ENCODE peak calls at places on chromosomes 16 and 17, in ten cellular contexts. One of them, this sample, is unnamed.

GRCh38 chr17:27567563-27567859 is 63.5 kb upstream of the LGALS9 start:
- DNase-seq in PC-9: no peak
- DNase-seq in body of pancreas: peak; percentile 48
- DNase-seq in CD4-positive, CD25-positive, alpha-beta regulatory T cell: no peak
- DNase-seq in A673: no peak
- DNase-seq in MM.1S: no peak
- DNase-seq in choroid plexus epithelial cell: no peak
- DNase-seq in keratinocyte: no peak
- DNase-seq in tibial nerve: no peak
- DNase-seq in pancreas: no peak
- DNase-seq in this sample: no peak

GRCh38 chr17:4178651-4179050 is 35.7 kb downstream of the CYB5D2 start:
- DNase-seq in PC-9: no peak
- DNase-seq in body of pancreas: no peak
- DNase-seq in CD4-positive, CD25-positive, alpha-beta regulatory T cell: no peak
- DNase-seq in A673: no peak
- DNase-seq in MM.1S: no peak
- DNase-seq in choroid plexus epithelial cell: no peak
- DNase-seq in keratinocyte: no peak
- DNase-seq in tibial nerve: no peak
- DNase-seq in pancreas: no peak
- DNase-seq in this sample: no peak

GRCh38 chr16:75234856-75235696 is 16.3 kb downstream of the CTRB1 start:
- DNase-seq in PC-9: no peak
- DNase-seq in body of pancreas: peak; percentile 29
- DNase-seq in CD4-positive, CD25-positive, alpha-beta regulatory T cell: no peak
- DNase-seq in A673: no peak
- DNase-seq in MM.1S: no peak
- DNase-seq in choroid plexus epithelial cell: no peak
- DNase-seq in keratinocyte: no peak
- DNase-seq in tibial nerve: no peak
- DNase-seq in pancreas: peak; percentile 89
- DNase-seq in this sample: no peak

GRCh38 chr16:54694651-54695050 is 236.0 kb upstream of the IRX5 start:
- DNase-seq in PC-9: no peak
- DNase-seq in body of pancreas: no peak
- DNase-seq in CD4-positive, CD25-positive, alpha-beta regulatory T cell: no peak
- DNase-seq in A673: no peak
- DNase-seq in MM.1S: no peak
- DNase-seq in choroid plexus epithelial cell: no peak
- DNase-seq in keratinocyte: no peak
- DNase-seq in tibial nerve: no peak
- DNase-seq in pancreas: no peak
- DNase-seq in this sample: no peak

GRCh38 chr17:58534901-58535421 is 20.5 kb upstream of the MTMR4 start:
- DNase-seq in PC-9: peak; percentile 66
- DNase-seq in body of pancreas: no peak
- DNase-seq in CD4-positive, CD25-positive, alpha-beta regulatory T cell: no peak
- DNase-seq in A673: no peak
- DNase-seq in MM.1S: no peak
- DNase-seq in choroid plexus epithelial cell: peak; percentile 72
- DNase-seq in keratinocyte: no peak
- DNase-seq in tibial nerve: no peak
- DNase-seq in pancreas: no peak
- DNase-seq in this sample: peak; percentile 20

GRCh38 chr16:17342031-17342430 is 128.7 kb downstream of the XYLT1 start:
- DNase-seq in PC-9: no peak
- DNase-seq in body of pancreas: no peak
- DNase-seq in CD4-positive, CD25-positive, alpha-beta regulatory T cell: no peak
- DNase-seq in A673: no peak
- DNase-seq in MM.1S: no peak
- DNase-seq in choroid plexus epithelial cell: no peak
- DNase-seq in keratinocyte: no peak
- DNase-seq in tibial nerve: no peak
- DNase-seq in pancreas: no peak
- DNase-seq in this sample: no peak

GRCh38 chr16:28538733-28539596 is at the start of gene NUPR1:
- DNase-seq in PC-9: peak; percentile 52
- DNase-seq in body of pancreas: peak; percentile 96
- DNase-seq in CD4-positive, CD25-positive, alpha-beta regulatory T cell: no peak
- DNase-seq in A673: no peak
- DNase-seq in MM.1S: no peak
- DNase-seq in choroid plexus epithelial cell: peak; percentile 98
- DNase-seq in keratinocyte: peak; percentile 61
- DNase-seq in tibial nerve: peak; percentile 97
- DNase-seq in pancreas: peak; percentile 95
- DNase-seq in this sample: peak; percentile 91

GRCh38 chr17:27218041-27218440 is 75.9 kb upstream of the WSB1 start:
- DNase-seq in PC-9: no peak
- DNase-seq in body of pancreas: no peak
- DNase-seq in CD4-positive, CD25-positive, alpha-beta regulatory T cell: no peak
- DNase-seq in A673: no peak
- DNase-seq in MM.1S: peak; percentile 23
- DNase-seq in choroid plexus epithelial cell: no peak
- DNase-seq in keratinocyte: no peak
- DNase-seq in tibial nerve: no peak
- DNase-seq in pancreas: no peak
- DNase-seq in this sample: no peak

DNA sequence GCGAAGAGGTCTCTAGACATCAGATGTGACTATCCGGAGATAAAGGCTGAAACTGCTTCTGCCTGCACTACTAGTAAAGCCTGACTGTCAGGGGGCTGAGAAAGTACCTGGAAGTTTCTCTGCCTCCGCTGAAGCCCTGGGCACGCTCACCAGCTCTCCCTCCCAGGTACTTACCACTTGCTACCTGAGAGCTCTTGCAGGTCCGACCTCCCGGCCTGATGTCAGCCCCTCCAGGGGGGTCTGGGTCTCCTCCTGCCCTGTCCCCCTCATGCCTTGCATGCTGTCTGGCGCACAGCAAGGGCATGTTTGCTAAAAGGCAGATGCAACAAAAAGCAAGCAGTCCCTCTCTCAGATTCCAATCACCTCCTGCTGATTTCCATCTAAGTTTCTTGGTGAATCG is 17.4 kb downstream of the ZDHHC7 start:
- DNase-seq in PC-9: no peak
- DNase-seq in body of pancreas: no peak
- DNase-seq in CD4-positive, CD25-positive, alpha-beta regulatory T cell: no peak
- DNase-seq in A673: no peak
- DNase-seq in MM.1S: no peak
- DNase-seq in choroid plexus epithelial cell: no peak
- DNase-seq in keratinocyte: no peak
- DNase-seq in tibial nerve: no peak
- DNase-seq in pancreas: peak; percentile 35
- DNase-seq in this sample: no peak
- H3K4me3 ChIP-seq in PC-9: peak overlapping the region; percentile 9
- H3K4me3 ChIP-seq in body of pancreas: no peak overlapping the region
- H3K4me3 ChIP-seq in CD4-positive, CD25-positive, alpha-beta regulatory T cell: no peak overlapping the region
- H3K4me3 ChIP-seq in A673: no peak overlapping the region
- H3K4me3 ChIP-seq in MM.1S: no peak overlapping the region
- H3K4me3 ChIP-seq in choroid plexus epithelial cell: no peak overlapping the region
- H3K4me3 ChIP-seq in keratinocyte: no peak overlapping the region
- H3K4me3 ChIP-seq in tibial nerve: no peak overlapping the region
- H3K4me3 ChIP-seq in pancreas: no peak overlapping the region
- H3K4me3 ChIP-seq in this sample: no peak overlapping the region

DNA sequence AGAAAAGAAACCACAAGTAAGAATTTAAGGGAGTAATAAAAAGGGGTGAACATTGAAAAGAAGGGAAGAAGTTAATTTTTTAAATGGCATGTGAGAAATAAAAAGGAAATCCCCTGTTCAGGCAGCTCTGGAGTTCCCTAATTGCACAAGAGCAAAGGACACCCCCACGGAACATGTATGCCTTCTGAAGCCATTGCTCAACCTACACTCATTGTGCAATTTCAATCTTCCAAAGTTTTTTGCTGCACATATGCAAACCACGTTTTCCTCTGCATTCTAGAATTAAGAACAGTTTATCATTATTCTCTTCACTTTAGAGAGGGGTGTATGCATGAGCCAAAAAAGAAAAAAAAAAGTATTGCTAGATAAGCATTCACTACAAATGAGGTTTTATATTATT is 103.1 kb downstream of the HIC1 start:
- DNase-seq in PC-9: no peak
- DNase-seq in body of pancreas: no peak
- DNase-seq in CD4-positive, CD25-positive, alpha-beta regulatory T cell: no peak
- DNase-seq in A673: peak; percentile 36
- DNase-seq in MM.1S: no peak
- DNase-seq in choroid plexus epithelial cell: peak; percentile 98
- DNase-seq in keratinocyte: no peak
- DNase-seq in tibial nerve: no peak
- DNase-seq in pancreas: no peak
- DNase-seq in this sample: peak; percentile 39
- H3K4me3 ChIP-seq in PC-9: no peak overlapping the region
- H3K4me3 ChIP-seq in body of pancreas: no peak overlapping the region
- H3K4me3 ChIP-seq in CD4-positive, CD25-positive, alpha-beta regulatory T cell: no peak overlapping the region
- H3K4me3 ChIP-seq in A673: no peak overlapping the region
- H3K4me3 ChIP-seq in MM.1S: no peak overlapping the region
- H3K4me3 ChIP-seq in choroid plexus epithelial cell: no peak overlapping the region
- H3K4me3 ChIP-seq in keratinocyte: no peak overlapping the region
- H3K4me3 ChIP-seq in tibial nerve: no peak overlapping the region
- H3K4me3 ChIP-seq in pancreas: no peak overlapping the region
- H3K4me3 ChIP-seq in this sample: no peak overlapping the region

GRCh38 chr17:979539-980405 is at the start of gene NXN:
- DNase-seq in PC-9: peak; percentile 37
- DNase-seq in body of pancreas: peak; percentile 89
- DNase-seq in CD4-positive, CD25-positive, alpha-beta regulatory T cell: peak; percentile 84
- DNase-seq in A673: peak; percentile 74
- DNase-seq in MM.1S: peak; percentile 75
- DNase-seq in choroid plexus epithelial cell: peak; percentile 80
- DNase-seq in keratinocyte: no peak
- DNase-seq in tibial nerve: peak; percentile 80
- DNase-seq in pancreas: peak; percentile 95
- DNase-seq in this sample: peak; percentile 54
- H3K4me3 ChIP-seq in PC-9: peak within 1 kb of the TSS; percentile 92
- H3K4me3 ChIP-seq in body of pancreas: peak within 1 kb of the TSS; percentile 77
- H3K4me3 ChIP-seq in CD4-positive, CD25-positive, alpha-beta regulatory T cell: no peak within 1 kb of the TSS
- H3K4me3 ChIP-seq in A673: peak within 1 kb of the TSS; percentile 54
- H3K4me3 ChIP-seq in MM.1S: peak within 1 kb of the TSS; percentile 57
- H3K4me3 ChIP-seq in choroid plexus epithelial cell: peak within 1 kb of the TSS; percentile 70
- H3K4me3 ChIP-seq in keratinocyte: peak within 1 kb of the TSS; percentile 97
- H3K4me3 ChIP-seq in tibial nerve: peak within 1 kb of the TSS; percentile 71
- H3K4me3 ChIP-seq in pancreas: peak within 1 kb of the TSS; percentile 73
- H3K4me3 ChIP-seq in this sample: peak within 1 kb of the TSS; percentile 65

DNA sequence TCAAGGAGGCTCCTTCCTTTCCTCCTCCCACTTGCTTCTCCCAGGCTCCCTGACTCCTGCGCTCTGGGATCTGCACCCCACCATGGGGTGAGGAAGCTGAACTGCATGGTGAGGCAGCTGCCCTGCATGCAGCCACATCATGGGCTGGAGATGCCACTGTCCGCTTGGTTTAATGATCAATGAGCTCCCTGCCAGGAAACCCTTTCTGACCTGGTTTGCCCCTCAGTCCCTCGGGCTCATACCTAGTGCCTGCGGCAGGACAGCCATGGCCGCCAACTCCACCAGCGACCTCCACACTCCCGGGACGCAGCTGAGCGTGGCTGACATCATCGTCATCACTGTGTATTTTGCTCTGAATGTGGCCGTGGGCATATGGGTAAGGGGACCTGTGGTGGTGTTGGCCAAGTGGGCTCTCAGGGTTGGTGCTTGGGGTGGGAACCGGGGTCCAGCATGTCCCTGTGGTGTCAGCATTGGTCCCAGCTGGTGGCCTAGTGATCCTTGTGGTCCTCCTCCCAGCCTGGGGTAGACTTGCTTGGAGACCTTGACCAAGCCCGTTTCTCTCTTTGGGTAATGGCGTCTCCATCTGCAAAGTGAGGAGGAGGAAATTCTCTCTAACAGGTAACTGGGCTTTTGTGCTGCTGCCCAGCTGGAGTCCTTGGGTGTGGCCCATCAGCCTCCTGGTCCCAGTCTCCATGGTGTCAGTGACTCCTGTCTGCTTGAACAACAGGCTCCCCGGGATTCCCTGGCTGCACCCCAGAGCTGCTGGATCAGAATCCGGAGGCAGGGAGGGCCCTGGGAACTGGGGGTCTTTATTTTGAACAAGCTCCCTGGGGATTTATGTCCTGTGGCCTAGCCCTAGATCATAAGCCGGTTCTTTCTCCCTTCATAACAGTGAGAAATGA is at the start of gene SLC5A10:
- DNase-seq in PC-9: no peak
- DNase-seq in body of pancreas: no peak
- DNase-seq in CD4-positive, CD25-positive, alpha-beta regulatory T cell: no peak
- DNase-seq in A673: peak; percentile 43
- DNase-seq in MM.1S: no peak
- DNase-seq in choroid plexus epithelial cell: no peak
- DNase-seq in keratinocyte: no peak
- DNase-seq in tibial nerve: no peak
- DNase-seq in pancreas: no peak
- DNase-seq in this sample: no peak
- H3K4me3 ChIP-seq in PC-9: no peak within 1 kb of the TSS
- H3K4me3 ChIP-seq in body of pancreas: no peak within 1 kb of the TSS
- H3K4me3 ChIP-seq in CD4-positive, CD25-positive, alpha-beta regulatory T cell: no peak within 1 kb of the TSS
- H3K4me3 ChIP-seq in A673: no peak within 1 kb of the TSS
- H3K4me3 ChIP-seq in MM.1S: no peak within 1 kb of the TSS
- H3K4me3 ChIP-seq in choroid plexus epithelial cell: no peak within 1 kb of the TSS
- H3K4me3 ChIP-seq in keratinocyte: no peak within 1 kb of the TSS
- H3K4me3 ChIP-seq in tibial nerve: no peak within 1 kb of the TSS
- H3K4me3 ChIP-seq in pancreas: no peak within 1 kb of the TSS
- H3K4me3 ChIP-seq in this sample: no peak within 1 kb of the TSS

GRCh38 chr16:14072360-14072759 is 1.2 kb downstream of the MRTFB start:
- DNase-seq in PC-9: no peak
- DNase-seq in body of pancreas: no peak
- DNase-seq in CD4-positive, CD25-positive, alpha-beta regulatory T cell: no peak
- DNase-seq in A673: no peak
- DNase-seq in MM.1S: no peak
- DNase-seq in choroid plexus epithelial cell: no peak
- DNase-seq in keratinocyte: no peak
- DNase-seq in tibial nerve: no peak
- DNase-seq in pancreas: no peak
- DNase-seq in this sample: no peak
- H3K4me3 ChIP-seq in PC-9: peak overlapping the region; percentile 95
- H3K4me3 ChIP-seq in body of pancreas: no peak overlapping the region
- H3K4me3 ChIP-seq in CD4-positive, CD25-positive, alpha-beta regulatory T cell: peak overlapping the region; percentile 42
- H3K4me3 ChIP-seq in A673: peak overlapping the region; percentile 74
- H3K4me3 ChIP-seq in MM.1S: peak overlapping the region; percentile 85
- H3K4me3 ChIP-seq in choroid plexus epithelial cell: peak overlapping the region; percentile 92
- H3K4me3 ChIP-seq in keratinocyte: peak overlapping the region; percentile 84
- H3K4me3 ChIP-seq in tibial nerve: peak overlapping the region; percentile 97
- H3K4me3 ChIP-seq in pancreas: peak overlapping the region; percentile 93
- H3K4me3 ChIP-seq in this sample: peak overlapping the region; percentile 83

GRCh38 chr16:53132406-53132805 is 77.6 kb downstream of the CHD9 start:
- DNase-seq in PC-9: no peak
- DNase-seq in body of pancreas: no peak
- DNase-seq in CD4-positive, CD25-positive, alpha-beta regulatory T cell: no peak
- DNase-seq in A673: no peak
- DNase-seq in MM.1S: no peak
- DNase-seq in choroid plexus epithelial cell: peak; percentile 28
- DNase-seq in keratinocyte: no peak
- DNase-seq in tibial nerve: no peak
- DNase-seq in pancreas: no peak
- DNase-seq in this sample: no peak
- H3K4me3 ChIP-seq in PC-9: peak overlapping the region; percentile 90
- H3K4me3 ChIP-seq in body of pancreas: no peak overlapping the region
- H3K4me3 ChIP-seq in CD4-positive, CD25-positive, alpha-beta regulatory T cell: peak overlapping the region; percentile 62
- H3K4me3 ChIP-seq in A673: peak overlapping the region; percentile 83
- H3K4me3 ChIP-seq in MM.1S: no peak overlapping the region
- H3K4me3 ChIP-seq in choroid plexus epithelial cell: peak overlapping the region; percentile 83
- H3K4me3 ChIP-seq in keratinocyte: peak overlapping the region; percentile 87
- H3K4me3 ChIP-seq in tibial nerve: peak overlapping the region; percentile 93
- H3K4me3 ChIP-seq in pancreas: peak overlapping the region; percentile 64
- H3K4me3 ChIP-seq in this sample: peak overlapping the region; percentile 70

GRCh38 chr16:73020409-73020884 is 27.5 kb downstream of the ZFHX3 start:
- DNase-seq in PC-9: peak; percentile 92
- DNase-seq in body of pancreas: peak; percentile 95
- DNase-seq in CD4-positive, CD25-positive, alpha-beta regulatory T cell: no peak
- DNase-seq in A673: no peak
- DNase-seq in MM.1S: no peak
- DNase-seq in choroid plexus epithelial cell: peak; percentile 86
- DNase-seq in keratinocyte: no peak
- DNase-seq in tibial nerve: peak; percentile 77
- DNase-seq in pancreas: peak; percentile 95
- DNase-seq in this sample: peak; percentile 97
- H3K4me3 ChIP-seq in PC-9: peak overlapping the region; percentile 37
- H3K4me3 ChIP-seq in body of pancreas: no peak overlapping the region
- H3K4me3 ChIP-seq in CD4-positive, CD25-positive, alpha-beta regulatory T cell: no peak overlapping the region
- H3K4me3 ChIP-seq in A673: no peak overlapping the region
- H3K4me3 ChIP-seq in MM.1S: no peak overlapping the region
- H3K4me3 ChIP-seq in choroid plexus epithelial cell: no peak overlapping the region
- H3K4me3 ChIP-seq in keratinocyte: no peak overlapping the region
- H3K4me3 ChIP-seq in tibial nerve: no peak overlapping the region
- H3K4me3 ChIP-seq in pancreas: no peak overlapping the region
- H3K4me3 ChIP-seq in this sample: no peak overlapping the region